ENCODE peak calls at places on chromosomes 13 and 19, in ten cellular contexts. One of them, this sample, is unnamed. For H3K9me3, the result is how much of the 10 kb centered on the place peaks cover.

GRCh38 chr19:55858401-55858800 is 22.1 kb downstream of the NLRP4 start:
- DNase-seq in ovary: no peak
- DNase-seq in right cardiac atrium: no peak
- DNase-seq in AG04450: no peak
- DNase-seq in GM23248: no peak
- DNase-seq in body of pancreas: no peak
- DNase-seq in ascending aorta: no peak
- DNase-seq in Panc1: no peak
- DNase-seq in thyroid gland: no peak
- DNase-seq in upper lobe of right lung: no peak
- DNase-seq in this sample: no peak

GRCh38 chr13:113943821-113944565 is 29.9 kb downstream of the C13orf46 start:
- DNase-seq in AG04450: no peak
- DNase-seq in upper lobe of right lung: no peak
- DNase-seq in GM23248: no peak
- DNase-seq in thyroid gland: no peak
- DNase-seq in right cardiac atrium: no peak
- DNase-seq in Panc1: no peak
- DNase-seq in ovary: peak
- DNase-seq in ascending aorta: no peak
- DNase-seq in body of pancreas: no peak
- DNase-seq in this sample: no peak

GRCh38 chr13:69980799-69981198 is 126.8 kb upstream of the ATXN8OS start:
- DNase-seq in AG04450: no peak
- DNase-seq in right cardiac atrium: no peak
- DNase-seq in upper lobe of right lung: no peak
- DNase-seq in body of pancreas: no peak
- DNase-seq in Panc1: no peak
- DNase-seq in thyroid gland: no peak
- DNase-seq in ascending aorta: no peak
- DNase-seq in ovary: no peak
- DNase-seq in GM23248: no peak
- DNase-seq in this sample: no peak

GRCh38 chr13:23928985-23929384 is 31.7 kb upstream of the C1QTNF9B start:
- DNase-seq in GM23248: peak
- DNase-seq in upper lobe of right lung: no peak
- DNase-seq in thyroid gland: no peak
- DNase-seq in Panc1: peak
- DNase-seq in body of pancreas: no peak
- DNase-seq in AG04450: peak
- DNase-seq in right cardiac atrium: no peak
- DNase-seq in ovary: no peak
- DNase-seq in ascending aorta: no peak
- DNase-seq in this sample: no peak

GRCh38 chr19:5880604-5881078 is 10.3 kb upstream of the FUT5 start:
- DNase-seq in ovary: peak
- DNase-seq in upper lobe of right lung: peak
- DNase-seq in thyroid gland: peak
- DNase-seq in AG04450: peak
- DNase-seq in right cardiac atrium: peak
- DNase-seq in ascending aorta: no peak
- DNase-seq in body of pancreas: peak
- DNase-seq in GM23248: peak
- DNase-seq in Panc1: no peak
- DNase-seq in this sample: peak

GRCh38 chr13:28316841-28317240 is 178.1 kb downstream of the FLT1 start:
- DNase-seq in upper lobe of right lung: no peak
- DNase-seq in body of pancreas: no peak
- DNase-seq in ovary: no peak
- DNase-seq in AG04450: no peak
- DNase-seq in GM23248: no peak
- DNase-seq in ascending aorta: no peak
- DNase-seq in thyroid gland: no peak
- DNase-seq in Panc1: no peak
- DNase-seq in right cardiac atrium: no peak
- DNase-seq in this sample: peak

GRCh38 chr19:54523403-54523802 is 20.8 kb downstream of the LAIR2 start:
- DNase-seq in AG04450: no peak
- DNase-seq in body of pancreas: no peak
- DNase-seq in ovary: no peak
- DNase-seq in GM23248: peak
- DNase-seq in upper lobe of right lung: no peak
- DNase-seq in ascending aorta: no peak
- DNase-seq in thyroid gland: no peak
- DNase-seq in Panc1: peak
- DNase-seq in right cardiac atrium: no peak
- DNase-seq in this sample: no peak

GRCh38 chr19:290539-291521 is at the start of gene PLPP2:
- DNase-seq in Panc1: no peak
- DNase-seq in right cardiac atrium: no peak
- DNase-seq in ovary: no peak
- DNase-seq in thyroid gland: peak
- DNase-seq in GM23248: peak
- DNase-seq in ascending aorta: no peak
- DNase-seq in upper lobe of right lung: peak
- DNase-seq in body of pancreas: peak
- DNase-seq in AG04450: no peak
- DNase-seq in this sample: peak

GRCh38 chr19:18388328-18389094 is 2.6 kb downstream of the GDF15 start:
- DNase-seq in thyroid gland: peak
- DNase-seq in ascending aorta: no peak
- DNase-seq in AG04450: no peak
- DNase-seq in Panc1: no peak
- DNase-seq in right cardiac atrium: peak
- DNase-seq in ovary: peak
- DNase-seq in upper lobe of right lung: peak
- DNase-seq in GM23248: peak
- DNase-seq in body of pancreas: peak
- DNase-seq in this sample: peak

GRCh38 chr19:9407827-9408226 is 27.5 kb downstream of the ZNF266 start:
- DNase-seq in GM23248: no peak
- DNase-seq in ascending aorta: no peak
- DNase-seq in ovary: no peak
- DNase-seq in thyroid gland: no peak
- DNase-seq in Panc1: no peak
- DNase-seq in AG04450: no peak
- DNase-seq in upper lobe of right lung: no peak
- DNase-seq in body of pancreas: no peak
- DNase-seq in right cardiac atrium: no peak
- DNase-seq in this sample: no peak
- H3K9me3 ChIP-seq in GM23248: under half
- H3K9me3 ChIP-seq in ascending aorta: under half
- H3K9me3 ChIP-seq in ovary: under half
- H3K9me3 ChIP-seq in thyroid gland: under half
- H3K9me3 ChIP-seq in Panc1: under half
- H3K9me3 ChIP-seq in AG04450: half or more
- H3K9me3 ChIP-seq in upper lobe of right lung: half or more
- H3K9me3 ChIP-seq in body of pancreas: under half
- H3K9me3 ChIP-seq in right cardiac atrium: under half
- H3K9me3 ChIP-seq in this sample: under half

DNA sequence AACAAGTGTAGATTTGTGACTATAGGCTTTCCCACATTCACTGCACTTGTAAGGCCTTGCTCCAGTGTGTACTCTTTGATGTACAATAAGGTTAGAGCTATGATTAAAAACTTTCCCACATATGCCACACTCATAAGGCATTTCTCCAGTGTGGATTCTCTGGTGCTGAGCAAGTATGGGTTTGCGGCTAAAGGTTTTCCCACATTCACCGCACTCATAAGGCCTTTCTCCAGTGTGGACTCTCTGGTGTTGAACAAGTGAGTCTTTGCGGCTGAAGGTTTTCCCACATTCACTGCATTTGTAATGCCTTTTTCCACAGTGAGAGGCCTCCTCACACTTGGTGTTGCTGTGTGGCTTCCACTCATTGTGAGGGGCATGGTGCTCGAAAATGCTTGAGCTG is 3.7 kb downstream of the ZNF772 start:
- DNase-seq in Panc1: no peak
- DNase-seq in GM23248: peak
- DNase-seq in upper lobe of right lung: no peak
- DNase-seq in thyroid gland: no peak
- DNase-seq in ascending aorta: no peak
- DNase-seq in AG04450: no peak
- DNase-seq in body of pancreas: no peak
- DNase-seq in ovary: no peak
- DNase-seq in right cardiac atrium: no peak
- DNase-seq in this sample: no peak
- H3K9me3 ChIP-seq in Panc1: half or more
- H3K9me3 ChIP-seq in GM23248: under half
- H3K9me3 ChIP-seq in upper lobe of right lung: half or more
- H3K9me3 ChIP-seq in thyroid gland: under half
- H3K9me3 ChIP-seq in ascending aorta: half or more
- H3K9me3 ChIP-seq in AG04450: half or more
- H3K9me3 ChIP-seq in body of pancreas: under half
- H3K9me3 ChIP-seq in ovary: half or more
- H3K9me3 ChIP-seq in right cardiac atrium: under half
- H3K9me3 ChIP-seq in this sample: under half

DNA sequence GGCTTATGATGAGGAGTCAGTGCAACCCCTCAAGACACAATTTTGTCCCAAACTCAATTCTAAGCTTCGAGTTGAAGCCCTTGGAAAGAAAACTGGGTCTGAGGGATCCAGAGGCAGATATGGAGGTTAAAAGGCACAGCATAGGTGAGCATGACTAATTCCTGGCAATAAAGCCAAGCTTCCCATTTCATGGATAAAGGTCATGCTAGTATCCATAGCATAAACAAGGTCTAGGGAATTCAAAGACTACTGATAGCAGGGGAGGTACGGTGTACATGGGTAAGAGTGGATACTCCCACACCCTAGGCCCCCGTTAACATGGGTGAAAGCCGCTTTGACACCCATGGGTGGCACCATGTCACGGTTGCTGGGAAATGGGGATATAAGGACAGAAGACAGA is 24.0 kb downstream of the MED4 start:
- DNase-seq in thyroid gland: no peak
- DNase-seq in body of pancreas: no peak
- DNase-seq in upper lobe of right lung: no peak
- DNase-seq in Panc1: no peak
- DNase-seq in AG04450: no peak
- DNase-seq in right cardiac atrium: no peak
- DNase-seq in ascending aorta: no peak
- DNase-seq in ovary: no peak
- DNase-seq in GM23248: no peak
- DNase-seq in this sample: no peak
- H3K9me3 ChIP-seq in thyroid gland: under half
- H3K9me3 ChIP-seq in body of pancreas: under half
- H3K9me3 ChIP-seq in upper lobe of right lung: under half
- H3K9me3 ChIP-seq in Panc1: under half
- H3K9me3 ChIP-seq in AG04450: under half
- H3K9me3 ChIP-seq in right cardiac atrium: under half
- H3K9me3 ChIP-seq in ascending aorta: under half
- H3K9me3 ChIP-seq in ovary: under half
- H3K9me3 ChIP-seq in GM23248: under half
- H3K9me3 ChIP-seq in this sample: under half

GRCh38 chr19:52148256-52148655 is 8.5 kb upstream of the ZNF616 start:
- DNase-seq in ascending aorta: no peak
- DNase-seq in thyroid gland: no peak
- DNase-seq in body of pancreas: no peak
- DNase-seq in AG04450: no peak
- DNase-seq in GM23248: no peak
- DNase-seq in upper lobe of right lung: no peak
- DNase-seq in Panc1: no peak
- DNase-seq in ovary: no peak
- DNase-seq in right cardiac atrium: no peak
- DNase-seq in this sample: no peak
- H3K9me3 ChIP-seq in ascending aorta: under half
- H3K9me3 ChIP-seq in thyroid gland: under half
- H3K9me3 ChIP-seq in body of pancreas: under half
- H3K9me3 ChIP-seq in AG04450: under half
- H3K9me3 ChIP-seq in GM23248: under half
- H3K9me3 ChIP-seq in upper lobe of right lung: under half
- H3K9me3 ChIP-seq in Panc1: under half
- H3K9me3 ChIP-seq in ovary: under half
- H3K9me3 ChIP-seq in right cardiac atrium: under half
- H3K9me3 ChIP-seq in this sample: under half

This sample was measured in testis.